ENCODE peak calls at places on chromosomes 13 and 19, in nine cellular contexts. W, L, M, K, O, D, Q, V and N are unnamed samples.

GRCh38 chr19:2424686-2425621 is 2.4 kb downstream of the TIMM13 start:
- DNase-seq in W (no peak), L (peak; percentile 91), M (no peak), K (peak; percentile 66), O (peak; percentile 96), D (peak; percentile 80), Q (no peak), V (peak; percentile 85), N (no peak)

GRCh38 chr13:47085346-47085745 is 188.5 kb upstream of the HTR2A start:
- DNase-seq in W (no peak), L (no peak), M (no peak), K (no peak), O (peak; percentile 80), D (no peak), Q (no peak), V (peak; percentile 31), N (no peak)

GRCh38 chr13:101025925-101026324 is 351.3 kb upstream of the TMTC4 start:
- DNase-seq in W (no peak), L (no peak), M (no peak), K (no peak), O (no peak), D (no peak), Q (no peak), V (no peak), N (no peak)

GRCh38 chr19:45779231-45780145 is 2.8 kb downstream of the DMPK start:
- DNase-seq in W (peak; percentile 94), L (peak; percentile 100), M (peak; percentile 86), K (peak; percentile 47), O (peak; percentile 95), D (peak; percentile 92), Q (peak; percentile 92), V (peak; percentile 69), N (no peak)

GRCh38 chr13:113630804-113631203 is 27.2 kb downstream of the ATP4B start:
- DNase-seq in W (no peak), L (no peak), M (no peak), K (no peak), O (no peak), D (no peak), Q (no peak), V (no peak), N (no peak)

GRCh38 chr19:36113895-36114762 is 546 bp downstream of the POLR2I start:
- DNase-seq in W (peak; percentile 63), L (peak; percentile 82), M (no peak), K (no peak), O (peak; percentile 85), D (peak; percentile 83), Q (peak; percentile 33), V (peak; percentile 34), N (peak; percentile 33)

GRCh38 chr19:8095354-8095886 is 42.9 kb downstream of the CCL25 start:
- DNase-seq in W (no peak), L (no peak), M (no peak), K (no peak), O (no peak), D (peak; percentile 8), Q (no peak), V (no peak), N (no peak)

GRCh38 chr19:56751078-56751489 is 79.5 kb upstream of the ZNF835 start:
- DNase-seq in W (no peak), L (no peak), M (no peak), K (no peak), O (no peak), D (no peak), Q (no peak), V (no peak), N (no peak)